ENCODE peak calls at places on chromosomes 4 and X, in four cellular contexts. Y is hepatocyte, J is endothelial cell of umbilical vein, F is GM23248. D is an unnamed sample.

GRCh38 chr4:167989815-167990214 is 102.5 kb upstream of the ANXA10 start:
- DNase-seq in F (peak; percentile 4), Y (no peak), J (no peak), D (no peak)

GRCh38 chrX:39869846-39870601 is 227.7 kb downstream of the BCOR start:
- DNase-seq in Y (no peak), F (peak; percentile 28), J (peak; percentile 20), D (no peak)

GRCh38 chr4:113776016-113776415 is 14.5 kb upstream of the CAMK2D start:
- DNase-seq in F (no peak), J (no peak), Y (no peak), D (no peak)

GRCh38 chr4:86493460-86493859 is 100.7 kb upstream of the PTPN13 start:
- DNase-seq in J (no peak), F (peak; percentile 62), Y (no peak), D (no peak)

GRCh38 chrX:66553973-66554372 is 84.9 kb downstream of the EDA2R start:
- DNase-seq in J (no peak), F (no peak), Y (no peak), D (no peak)

GRCh38 chrX:45110494-45110893 is 90.2 kb downstream of the DIPK2B start:
- DNase-seq in Y (no peak), J (no peak), F (no peak), D (no peak)

GRCh38 chrX:14409341-14409740 is 120.0 kb upstream of the GLRA2 start:
- DNase-seq in F (peak; percentile 15), J (no peak), Y (peak; percentile 55), D (peak; percentile 21)

GRCh38 chr4:85659626-85660213 is 184.8 kb downstream of the ARHGAP24 start:
- DNase-seq in J (no peak), Y (no peak), F (no peak), D (no peak)

GRCh38 chr4:80036949-80037348 is 36.1 kb downstream of the ANTXR2 start:
- DNase-seq in F (peak; percentile 64), J (peak; percentile 64), Y (peak; percentile 45), D (no peak)

GRCh38 chrX:30748337-30748960 is 95.2 kb downstream of the GK start:
- DNase-seq in F (no peak), Y (no peak), J (no peak), D (no peak)

GRCh38 chr4:165971941-165972340 is 98.9 kb downstream of the TLL1 start:
- DNase-seq in J (no peak), Y (no peak), F (no peak), D (peak; percentile 66)

GRCh38 chr4:36290641-36291040 is 9.2 kb downstream of the DTHD1 start:
- DNase-seq in Y (no peak), J (no peak), F (no peak), D (no peak)

GRCh38 chr4:18593297-18594002 is 571.9 kb upstream of the LCORL start:
- DNase-seq in Y (peak; percentile 86), F (peak; percentile 79), J (peak; percentile 80), D (peak; percentile 17)

GRCh38 chrX:116246261-116246660 is 75.7 kb downstream of the AGTR2 start:
- DNase-seq in Y (no peak), J (no peak), F (peak; percentile 40), D (no peak)

GRCh38 chr4:130359537-130359936 is 1263.6 kb downstream of the C4orf33 start:
- DNase-seq in Y (no peak), J (peak; percentile 48), F (peak; percentile 24), D (no peak)

GRCh38 chr4:153458969-153459368 is 7.2 kb upstream of the TMEM131L start:
- DNase-seq in J (no peak), F (no peak), Y (no peak), D (no peak)

GRCh38 chr4:140240237-140240636 is 86.3 kb upstream of the MAML3 start:
- DNase-seq in Y (no peak), J (no peak), F (no peak), D (no peak)

GRCh38 chr4:146329042-146329716 is 114.8 kb downstream of the REELD1 start:
- DNase-seq in J (peak; percentile 82), F (peak; percentile 84), Y (no peak), D (no peak)

GRCh38 chrX:134571831-134572230 is 86.4 kb downstream of the PLAC1 start:
- DNase-seq in F (no peak), Y (no peak), J (peak; percentile 35), D (no peak)

GRCh38 chr4:174713821-174714220 is 115.2 kb downstream of the GLRA3 start:
- DNase-seq in Y (no peak), F (peak; percentile 13), J (no peak), D (no peak)

GRCh38 chr4:26992657-26993361 is 132.2 kb downstream of the STIM2 start:
- DNase-seq in J (peak; percentile 12), F (peak; percentile 66), Y (peak; percentile 20), D (no peak)

GRCh38 chr4:18318682-18319410 is 297.3 kb upstream of the LCORL start:
- DNase-seq in J (peak; percentile 91), F (peak; percentile 1), Y (no peak), D (no peak)

GRCh38 chrX:47080915-47081236 is 2.6 kb downstream of the RGN start:
- DNase-seq in J (no peak), F (no peak), Y (no peak), D (no peak)

GRCh38 chrX:1002611-1003010 is 209.8 kb downstream of the CRLF2 start:
- DNase-seq in F (no peak), J (no peak), Y (no peak), D (no peak)

GRCh38 chr4:94454405-94454804 is 2.7 kb downstream of the PDLIM5 start:
- DNase-seq in Y (no peak), F (peak; percentile 59), J (peak; percentile 62), D (no peak)

GRCh38 chrX:25721564-25721963 is 416.6 kb upstream of the MAGEB18 start:
- DNase-seq in Y (peak; percentile 11), F (peak; percentile 2), J (peak; percentile 40), D (no peak)

GRCh38 chrX:103549920-103550319 is 30.6 kb upstream of the RAB40A start:
- DNase-seq in F (peak; percentile 47), Y (no peak), J (no peak), D (no peak)

GRCh38 chr4:95124906-95125504 is 367.2 kb downstream of the BMPR1B start:
- DNase-seq in F (peak; percentile 82), Y (peak; percentile 75), J (peak; percentile 68), D (peak; percentile 9)

GRCh38 chr4:144647095-144647959 is 1.4 kb downstream of the HHIP start:
- DNase-seq in J (peak; percentile 57), F (peak; percentile 19), Y (peak; percentile 25), D (no peak)

GRCh38 chrX:53250556-53250955 is 25.5 kb upstream of the KDM5C start:
- DNase-seq in F (no peak), J (no peak), Y (no peak), D (no peak)

GRCh38 chrX:26295425-26295824 is 79.5 kb downstream of the MAGEB5 start:
- DNase-seq in F (no peak), Y (no peak), J (peak; percentile 28), D (no peak)

GRCh38 chr4:41456559-41457101 is 81.3 kb upstream of the LIMCH1 start:
- DNase-seq in Y (no peak), F (no peak), J (no peak), D (no peak)

GRCh38 chrX:150269613-150270254 is 93.4 kb upstream of the MAMLD1 start:
- DNase-seq in F (peak; percentile 3), J (no peak), Y (peak; percentile 76), D (no peak)
- H2AFZ ChIP-seq in F (no peak overlapping the region), J (no peak overlapping the region), Y (no peak overlapping the region), D (no peak overlapping the region)

GRCh38 chr4:13547563-13548041 is 3.3 kb upstream of the NKX3-2 start:
- DNase-seq in Y (peak; percentile 41), F (no peak), J (no peak), D (no peak)
- H3K27me3 ChIP-seq in Y (peaks cover 75% of the 10 kb centered on the region), F (peaks cover 59% of the 10 kb centered on the region), J (peaks cover 44% of the 10 kb centered on the region), D (peaks cover 43% of the 10 kb centered on the region)

DNA sequence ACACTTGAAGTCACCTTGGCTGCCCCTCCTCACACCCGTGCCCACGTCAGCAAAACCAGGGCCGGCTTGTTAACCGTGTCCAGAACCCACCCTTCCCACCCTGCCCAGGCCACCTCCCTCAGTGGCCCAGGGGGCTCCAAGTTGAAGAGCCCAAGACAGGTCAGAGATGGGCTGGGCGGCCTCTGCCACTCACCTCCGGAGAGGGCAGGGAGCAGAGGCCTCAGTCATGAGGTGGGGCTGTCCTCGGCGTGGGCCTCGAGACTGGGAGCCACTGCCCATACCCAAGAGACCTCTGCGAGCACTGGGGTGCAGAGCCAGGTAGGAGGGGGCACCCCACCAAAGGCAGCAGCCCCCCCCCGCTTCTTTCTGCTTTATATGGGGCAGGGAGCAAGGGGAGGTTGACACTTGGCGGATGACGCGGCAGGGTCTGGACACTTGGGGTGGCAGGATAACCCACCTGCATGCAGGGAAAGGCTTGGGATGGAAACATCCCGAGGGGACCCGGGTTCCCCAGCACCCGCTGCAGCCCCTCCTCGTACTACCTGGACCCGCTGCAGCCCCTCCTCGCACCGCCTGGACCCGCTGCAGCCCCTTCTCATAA is 38.0 kb upstream of the SPON2 start:
- DNase-seq in F (no peak), J (no peak), Y (no peak), D (no peak)
- H3K4me1 ChIP-seq in F (peaks cover 15% of the 10 kb centered on the region), J (no peaks in the 10 kb centered on the region), Y (peaks cover 36% of the 10 kb centered on the region), D (peaks cover 3% of the 10 kb centered on the region)

GRCh38 chr4:81470456-81471327 is 1.0 kb downstream of the RASGEF1B start:
- DNase-seq in Y (peak; percentile 57), F (peak; percentile 37), J (peak; percentile 1), D (no peak)

GRCh38 chr4:81471361-81472248 is at the start of gene RASGEF1B:
- DNase-seq in Y (peak; percentile 95), J (peak; percentile 77), F (peak; percentile 87), D (no peak)

GRCh38 chr4:81469774-81470455 is 1.8 kb downstream of the RASGEF1B start:
- DNase-seq in J (no peak), F (no peak), Y (no peak), D (no peak)

GRCh38 chr4:81472249-81473085 is 760 bp upstream of the RASGEF1B start:
- DNase-seq in Y (peak; percentile 69), F (peak; percentile 53), J (no peak), D (no peak)

DNA sequence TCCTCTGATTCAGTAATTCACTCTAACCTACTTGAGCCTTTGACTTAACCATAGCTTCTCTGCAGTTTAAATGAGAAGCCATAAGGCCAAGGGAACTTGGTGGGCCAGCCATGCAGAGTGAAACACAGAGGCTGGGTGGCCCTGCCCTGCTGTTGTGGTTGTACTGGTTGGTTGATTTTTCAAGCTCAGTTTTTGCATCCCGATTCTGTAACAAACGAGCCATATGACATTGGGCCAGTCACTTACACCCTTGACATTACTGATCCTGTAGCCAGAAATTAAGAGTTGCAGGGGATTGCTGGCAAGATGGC is 1.3 kb upstream of the RASGEF1B start:
- DNase-seq in J (no peak), Y (no peak), F (no peak), D (no peak)
- H2AFZ ChIP-seq in J (no peak overlapping the region), Y (no peak overlapping the region), F (no peak overlapping the region), D (no peak overlapping the region)

GRCh38 chr4:112515278-112516075 is 503 bp downstream of the NEUROG2 start:
- DNase-seq in F (peak; percentile 62), J (peak; percentile 40), Y (peak; percentile 46), D (no peak)

GRCh38 chr4:112516401-112517066 is 554 bp upstream of the NEUROG2 start:
- DNase-seq in F (no peak), J (no peak), Y (no peak), D (no peak)

GRCh38 chr4:112517067-112517588 is 1.1 kb upstream of the NEUROG2 start:
- DNase-seq in F (no peak), J (no peak), Y (no peak), D (no peak)

GRCh38 chr4:112514449-112515277 is 1.3 kb downstream of the NEUROG2 start:
- DNase-seq in Y (peak; percentile 28), F (no peak), J (no peak), D (no peak)

DNA sequence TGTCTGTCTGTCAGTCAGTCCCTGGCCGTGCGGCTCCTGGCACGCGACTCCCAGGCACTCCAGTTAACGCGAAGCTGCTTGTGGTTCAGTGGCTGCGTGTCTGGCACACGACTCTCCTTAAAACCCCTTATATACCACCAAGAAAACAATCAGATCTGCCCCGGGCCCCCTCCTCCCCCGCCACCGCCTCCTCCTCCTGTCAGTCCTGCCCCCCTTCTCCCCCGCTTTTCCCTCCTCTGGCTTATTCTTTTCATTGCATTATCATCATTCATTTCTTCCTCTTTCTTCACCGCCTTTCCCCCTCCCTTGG is at the start of gene NEUROG2:
- DNase-seq in J (no peak), Y (no peak), F (no peak), D (no peak)
- H3K27me3 ChIP-seq in J (peaks cover 80% of the 10 kb centered on the region), Y (peaks cover 98% of the 10 kb centered on the region), F (peaks cover 100% of the 10 kb centered on the region), D (peaks cover 90% of the 10 kb centered on the region)

D was measured in keratinocyte.